ENCODE peak calls at places on chromosome 11, in five cellular contexts. E is IMR-90, M is kidney, S is neural progenitor cell, L is Panc1. Z is an unnamed sample.

GRCh38 chr11:44811841-44812448 is 85.2 kb downstream of the TSPAN18 start:
- DNase-seq in E (no peak), M (no peak), S (no peak), L (no peak), Z (no peak)

GRCh38 chr11:131624526-131624925 is 254.1 kb downstream of the NTM start:
- DNase-seq in E (peak; percentile 2), M (no peak), S (no peak), L (no peak), Z (no peak)

GRCh38 chr11:88383446-88383845 is 45.9 kb upstream of the CTSC start:
- DNase-seq in E (no peak), M (no peak), S (no peak), L (no peak), Z (no peak)

GRCh38 chr11:112776834-112777793 is 184.1 kb upstream of the NCAM1 start:
- DNase-seq in E (no peak), M (no peak), S (no peak), L (no peak), Z (no peak)

GRCh38 chr11:118820412-118821357 is 29.7 kb upstream of the DDX6 start:
- DNase-seq in E (no peak), M (peak; percentile 95), S (peak; percentile 12), L (no peak), Z (peak; percentile 75)

GRCh38 chr11:73565804-73566203 is 32.1 kb downstream of the FAM168A start:
- DNase-seq in E (no peak), M (no peak), S (no peak), L (no peak), Z (no peak)

GRCh38 chr11:131514062-131514461 is 143.6 kb downstream of the NTM start:
- DNase-seq in E (no peak), M (no peak), S (no peak), L (no peak), Z (no peak)

GRCh38 chr11:114296190-114296978 is at the start of gene NNMT:
- DNase-seq in E (peak; percentile 97), M (peak; percentile 94), S (no peak), L (no peak), Z (peak; percentile 68)

GRCh38 chr11:107545101-107545514 is 20.4 kb downstream of the ALKBH8 start:
- DNase-seq in E (peak; percentile 63), M (no peak), S (no peak), L (no peak), Z (no peak)

GRCh38 chr11:47060807-47061206 is 115.9 kb downstream of the ARFGAP2 start:
- DNase-seq in E (peak; percentile 48), M (no peak), S (no peak), L (no peak), Z (no peak)

GRCh38 chr11:43992834-43993637 is 50.6 kb downstream of the C11orf96 start:
- DNase-seq in E (peak; percentile 53), M (no peak), S (no peak), L (no peak), Z (peak; percentile 56)

GRCh38 chr11:64036081-64037026 is 623 bp downstream of the FLRT1 start:
- DNase-seq in E (peak; percentile 35), M (no peak), S (peak; percentile 52), L (no peak), Z (peak; percentile 45)

GRCh38 chr11:14620027-14620511 is 23.5 kb upstream of the PDE3B start:
- DNase-seq in E (no peak), M (no peak), S (no peak), L (no peak), Z (no peak)

GRCh38 chr11:8252946-8253345 is 10.7 kb downstream of the LMO1 start:
- DNase-seq in E (no peak), M (peak; percentile 32), S (no peak), L (no peak), Z (no peak)

GRCh38 chr11:94543695-94544581 is at the start of gene FUT4:
- DNase-seq in E (peak; percentile 74), M (peak; percentile 96), S (peak; percentile 94), L (no peak), Z (peak; percentile 86)

GRCh38 chr11:92101845-92102244 is 122.8 kb upstream of the FAT3 start:
- DNase-seq in E (no peak), M (no peak), S (no peak), L (no peak), Z (no peak)

GRCh38 chr11:15276616-15277015 is 161.9 kb downstream of the INSC start:
- DNase-seq in E (peak; percentile 4), M (no peak), S (peak; percentile 61), L (no peak), Z (no peak)

GRCh38 chr11:113991718-113992458 is 17.0 kb downstream of the HTR3A start:
- DNase-seq in E (no peak), M (no peak), S (no peak), L (no peak), Z (no peak)

GRCh38 chr11:67503119-67504022 is 1.8 kb downstream of the PITPNM1 start:
- DNase-seq in E (no peak), M (peak; percentile 79), S (peak; percentile 62), L (no peak), Z (no peak)

GRCh38 chr11:111419641-111420327 is 40.7 kb upstream of the POU2AF1 start:
- DNase-seq in E (no peak), M (no peak), S (no peak), L (no peak), Z (no peak)

GRCh38 chr11:111417011-111417765 is 38.1 kb upstream of the POU2AF1 start:
- DNase-seq in E (peak; percentile 73), M (no peak), S (no peak), L (no peak), Z (no peak)

GRCh38 chr11:111418436-111418787 is 39.3 kb upstream of the POU2AF1 start:
- DNase-seq in E (no peak), M (no peak), S (no peak), L (no peak), Z (no peak)

GRCh38 chr11:111417766-111418435 is 38.8 kb upstream of the POU2AF1 start:
- DNase-seq in E (peak; percentile 99), M (no peak), S (no peak), L (no peak), Z (peak; percentile 47)

GRCh38 chr11:111419181-111419580 is 40.1 kb upstream of the POU2AF1 start:
- DNase-seq in E (no peak), M (no peak), S (no peak), L (no peak), Z (no peak)
- TF ChIP-seq CTCF in E (no peak), M (no peak), S (no peak), L (no peak), Z (no peak)

GRCh38 chr11:65571940-65572339 is 398 bp upstream of the FAM89B start:
- DNase-seq in E (peak; percentile 44), M (no peak), S (peak; percentile 86), L (no peak), Z (no peak)
- H3K4me1 ChIP-seq in E (peaks cover 29% of the 10 kb centered on the region), M (peaks cover 45% of the 10 kb centered on the region), S (peaks cover 27% of the 10 kb centered on the region), L (peaks cover 33% of the 10 kb centered on the region), Z (peaks cover 86% of the 10 kb centered on the region)

GRCh38 chr11:35143509-35144102 is 4.6 kb downstream of the CD44 start:
- DNase-seq in E (no peak), M (no peak), S (no peak), L (no peak), Z (no peak)
- H3K4me3 ChIP-seq in E (peak overlapping the region; percentile 9), M (no peak overlapping the region), S (no peak overlapping the region), L (peak overlapping the region; percentile 95), Z (no peak overlapping the region)

GRCh38 chr11:128948583-128948982 is 5.9 kb upstream of the TP53AIP1 start:
- DNase-seq in E (no peak), M (no peak), S (peak; percentile 52), L (no peak), Z (no peak)
- TF ChIP-seq CTCF in E (peak; percentile 10), M (no peak), S (peak; percentile 51), L (no peak), Z (peak; percentile 47)

GRCh38 chr11:19525276-19525675 is 187.4 kb upstream of the NAV2 start:
- DNase-seq in E (no peak), M (no peak), S (no peak), L (no peak), Z (no peak)

GRCh38 chr11:19524171-19524671 is 188.4 kb upstream of the NAV2 start:
- DNase-seq in E (peak; percentile 8), M (peak; percentile 77), S (no peak), L (no peak), Z (no peak)

GRCh38 chr11:19525714-19526113 is 186.9 kb upstream of the NAV2 start:
- DNase-seq in E (no peak), M (no peak), S (no peak), L (no peak), Z (no peak)

GRCh38 chr11:19530505-19530904 is 182.1 kb upstream of the NAV2 start:
- DNase-seq in E (no peak), M (no peak), S (no peak), L (no peak), Z (no peak)

DNA sequence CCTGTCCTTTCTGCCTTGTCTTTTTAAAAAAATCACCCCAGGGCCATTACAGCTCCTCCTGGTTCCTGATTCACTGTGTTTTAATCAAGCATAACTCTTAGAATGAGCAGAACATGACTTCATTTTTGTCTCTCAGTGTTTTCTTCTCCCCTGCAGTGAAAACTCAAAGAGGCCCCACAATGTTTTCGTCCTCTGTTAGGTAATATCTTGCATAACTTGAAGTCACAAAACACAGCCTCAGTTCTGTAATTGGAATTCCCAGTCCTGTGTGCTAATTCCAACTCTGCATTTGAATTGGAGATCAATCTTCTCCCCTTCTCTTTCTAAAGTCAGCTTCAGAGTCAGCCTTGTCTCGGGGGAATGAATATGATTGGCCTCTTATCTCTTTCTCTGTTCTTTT is 186.5 kb upstream of the NAV2 start:
- DNase-seq in E (no peak), M (no peak), S (no peak), L (no peak), Z (no peak)
- H3K4me1 ChIP-seq in E (peaks cover 2% of the 10 kb centered on the region), M (peaks cover 4% of the 10 kb centered on the region), S (no peaks in the 10 kb centered on the region), L (no peaks in the 10 kb centered on the region), Z (no peaks in the 10 kb centered on the region)

GRCh38 chr11:16612234-16612571 is 126.2 kb upstream of the C11orf58 start:
- DNase-seq in E (no peak), M (no peak), S (no peak), L (no peak), Z (no peak)

GRCh38 chr11:16611395-16612233 is 126.8 kb upstream of the C11orf58 start:
- DNase-seq in E (no peak), M (no peak), S (peak; percentile 65), L (no peak), Z (no peak)

GRCh38 chr11:16610738-16611388 is 127.6 kb upstream of the C11orf58 start:
- DNase-seq in E (no peak), M (peak; percentile 60), S (peak; percentile 58), L (no peak), Z (no peak)

GRCh38 chr11:16613401-16614381 is 124.8 kb upstream of the C11orf58 start:
- DNase-seq in E (peak; percentile 83), M (peak; percentile 94), S (peak; percentile 96), L (peak; percentile 41), Z (peak; percentile 90)

DNA sequence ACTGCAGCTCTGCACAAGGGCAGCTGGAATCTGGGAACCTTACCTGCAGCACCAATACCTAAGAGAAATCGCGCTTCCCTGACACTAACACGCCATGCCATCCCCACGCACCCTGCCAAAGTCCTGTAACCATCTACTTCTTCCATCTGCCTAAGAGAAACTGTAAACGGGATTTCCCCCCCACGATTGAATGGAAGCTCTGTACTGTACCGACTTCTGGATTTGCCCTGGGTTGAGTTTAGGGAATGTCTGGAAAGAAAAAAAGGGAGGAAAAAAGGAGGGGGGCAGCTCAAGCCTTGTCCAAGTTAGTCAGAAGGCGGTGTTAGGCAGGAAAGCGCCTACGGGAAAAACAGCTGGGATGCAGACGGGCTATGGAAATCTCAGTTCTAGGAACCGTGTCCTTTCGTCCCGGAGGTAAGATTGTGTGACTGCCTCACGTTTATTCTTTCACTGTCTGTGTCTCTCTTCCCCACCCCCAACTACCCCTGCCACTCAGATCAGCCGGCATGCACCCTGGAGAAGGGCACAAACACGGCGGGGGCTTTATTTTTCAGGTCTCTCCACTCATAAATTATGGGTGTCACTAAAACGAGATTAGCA is 125.5 kb upstream of the C11orf58 start:
- DNase-seq in E (peak; percentile 35), M (no peak), S (peak; percentile 53), L (no peak), Z (no peak)
- H3K4me3 ChIP-seq in E (peak overlapping the region; percentile 67), M (peak overlapping the region; percentile 47), S (peak overlapping the region; percentile 57), L (peak overlapping the region; percentile 27), Z (peak overlapping the region; percentile 69)

Z was measured in left ventricle myocardium inferior.